ENCODE peak calls at places on chromosomes 2 and 18, in nine cellular contexts. One of them, this sample, is unnamed.

GRCh38 chr2:20796374-20796791 is 26.5 kb downstream of the LDAH start:
- DNase-seq in adipocyte: peak
- DNase-seq in mucosa of gallbladder: no peak
- DNase-seq in stimulated activated CD8-positive, alpha-beta memory T cell treated with anti-CD3 and anti-CD28 coated beads, Interleukin-15, amount 100 ng/mL, for 24 hours: no peak
- DNase-seq in IMR-90: peak
- DNase-seq in activated naive CD8-positive, alpha-beta T cell treated with anti-CD3 and anti-CD28 coated beads, Interleukin-2, amount 10 ng/mL, durations not matched to agents 7 days and 5 days: no peak
- DNase-seq in NCI-H774: no peak
- DNase-seq in activated effector memory CD4-positive, alpha-beta T cell treated with Interleukin-2 at 50 U/mL for 16 hours: no peak
- DNase-seq in hypothalamus: no peak
- DNase-seq in this sample: no peak

GRCh38 chr18:7512326-7512725 is 54.8 kb upstream of the PTPRM start:
- DNase-seq in NCI-H774: no peak
- DNase-seq in activated effector memory CD4-positive, alpha-beta T cell treated with Interleukin-2 at 50 U/mL for 16 hours: no peak
- DNase-seq in mucosa of gallbladder: peak
- DNase-seq in IMR-90: no peak
- DNase-seq in hypothalamus: no peak
- DNase-seq in stimulated activated CD8-positive, alpha-beta memory T cell treated with anti-CD3 and anti-CD28 coated beads, Interleukin-15, amount 100 ng/mL, for 24 hours: no peak
- DNase-seq in adipocyte: peak
- DNase-seq in activated naive CD8-positive, alpha-beta T cell treated with anti-CD3 and anti-CD28 coated beads, Interleukin-2, amount 10 ng/mL, durations not matched to agents 7 days and 5 days: no peak
- DNase-seq in this sample: no peak

GRCh38 chr2:27914046-27914792 is 23.7 kb downstream of the BABAM2 start:
- DNase-seq in adipocyte: peak
- DNase-seq in hypothalamus: no peak
- DNase-seq in NCI-H774: no peak
- DNase-seq in IMR-90: peak
- DNase-seq in mucosa of gallbladder: no peak
- DNase-seq in stimulated activated CD8-positive, alpha-beta memory T cell treated with anti-CD3 and anti-CD28 coated beads, Interleukin-15, amount 100 ng/mL, for 24 hours: no peak
- DNase-seq in activated naive CD8-positive, alpha-beta T cell treated with anti-CD3 and anti-CD28 coated beads, Interleukin-2, amount 10 ng/mL, durations not matched to agents 7 days and 5 days: no peak
- DNase-seq in activated effector memory CD4-positive, alpha-beta T cell treated with Interleukin-2 at 50 U/mL for 16 hours: no peak
- DNase-seq in this sample: no peak

GRCh38 chr2:120538691-120539420 is 192.9 kb downstream of the INHBB start:
- DNase-seq in mucosa of gallbladder: no peak
- DNase-seq in activated effector memory CD4-positive, alpha-beta T cell treated with Interleukin-2 at 50 U/mL for 16 hours: no peak
- DNase-seq in IMR-90: no peak
- DNase-seq in stimulated activated CD8-positive, alpha-beta memory T cell treated with anti-CD3 and anti-CD28 coated beads, Interleukin-15, amount 100 ng/mL, for 24 hours: no peak
- DNase-seq in adipocyte: no peak
- DNase-seq in NCI-H774: no peak
- DNase-seq in hypothalamus: no peak
- DNase-seq in activated naive CD8-positive, alpha-beta T cell treated with anti-CD3 and anti-CD28 coated beads, Interleukin-2, amount 10 ng/mL, durations not matched to agents 7 days and 5 days: no peak
- DNase-seq in this sample: peak

GRCh38 chr18:26227051-26227672 is 917 bp downstream of the TAF4B start:
- DNase-seq in NCI-H774: no peak
- DNase-seq in activated effector memory CD4-positive, alpha-beta T cell treated with Interleukin-2 at 50 U/mL for 16 hours: no peak
- DNase-seq in mucosa of gallbladder: no peak
- DNase-seq in IMR-90: no peak
- DNase-seq in stimulated activated CD8-positive, alpha-beta memory T cell treated with anti-CD3 and anti-CD28 coated beads, Interleukin-15, amount 100 ng/mL, for 24 hours: no peak
- DNase-seq in adipocyte: peak
- DNase-seq in activated naive CD8-positive, alpha-beta T cell treated with anti-CD3 and anti-CD28 coated beads, Interleukin-2, amount 10 ng/mL, durations not matched to agents 7 days and 5 days: no peak
- DNase-seq in hypothalamus: no peak
- DNase-seq in this sample: no peak

GRCh38 chr2:24084386-24085375 is at the start of gene TP53I3:
- DNase-seq in IMR-90: peak
- DNase-seq in hypothalamus: peak
- DNase-seq in adipocyte: peak
- DNase-seq in activated naive CD8-positive, alpha-beta T cell treated with anti-CD3 and anti-CD28 coated beads, Interleukin-2, amount 10 ng/mL, durations not matched to agents 7 days and 5 days: peak
- DNase-seq in stimulated activated CD8-positive, alpha-beta memory T cell treated with anti-CD3 and anti-CD28 coated beads, Interleukin-15, amount 100 ng/mL, for 24 hours: peak
- DNase-seq in activated effector memory CD4-positive, alpha-beta T cell treated with Interleukin-2 at 50 U/mL for 16 hours: peak
- DNase-seq in mucosa of gallbladder: peak
- DNase-seq in NCI-H774: peak
- DNase-seq in this sample: no peak

GRCh38 chr18:22674300-22674699 is 256.6 kb upstream of the CTAGE1 start:
- DNase-seq in mucosa of gallbladder: no peak
- DNase-seq in NCI-H774: no peak
- DNase-seq in stimulated activated CD8-positive, alpha-beta memory T cell treated with anti-CD3 and anti-CD28 coated beads, Interleukin-15, amount 100 ng/mL, for 24 hours: no peak
- DNase-seq in hypothalamus: no peak
- DNase-seq in activated effector memory CD4-positive, alpha-beta T cell treated with Interleukin-2 at 50 U/mL for 16 hours: no peak
- DNase-seq in IMR-90: peak
- DNase-seq in activated naive CD8-positive, alpha-beta T cell treated with anti-CD3 and anti-CD28 coated beads, Interleukin-2, amount 10 ng/mL, durations not matched to agents 7 days and 5 days: no peak
- DNase-seq in adipocyte: peak
- DNase-seq in this sample: no peak

GRCh38 chr2:62443886-62444285 is 62.1 kb downstream of the TMEM17 start:
- DNase-seq in activated naive CD8-positive, alpha-beta T cell treated with anti-CD3 and anti-CD28 coated beads, Interleukin-2, amount 10 ng/mL, durations not matched to agents 7 days and 5 days: no peak
- DNase-seq in NCI-H774: no peak
- DNase-seq in hypothalamus: no peak
- DNase-seq in activated effector memory CD4-positive, alpha-beta T cell treated with Interleukin-2 at 50 U/mL for 16 hours: no peak
- DNase-seq in stimulated activated CD8-positive, alpha-beta memory T cell treated with anti-CD3 and anti-CD28 coated beads, Interleukin-15, amount 100 ng/mL, for 24 hours: no peak
- DNase-seq in adipocyte: no peak
- DNase-seq in mucosa of gallbladder: no peak
- DNase-seq in IMR-90: no peak
- DNase-seq in this sample: no peak

GRCh38 chr2:62147610-62148301 is 48.2 kb upstream of the B3GNT2 start:
- DNase-seq in NCI-H774: no peak
- DNase-seq in IMR-90: peak
- DNase-seq in activated naive CD8-positive, alpha-beta T cell treated with anti-CD3 and anti-CD28 coated beads, Interleukin-2, amount 10 ng/mL, durations not matched to agents 7 days and 5 days: no peak
- DNase-seq in mucosa of gallbladder: no peak
- DNase-seq in activated effector memory CD4-positive, alpha-beta T cell treated with Interleukin-2 at 50 U/mL for 16 hours: no peak
- DNase-seq in stimulated activated CD8-positive, alpha-beta memory T cell treated with anti-CD3 and anti-CD28 coated beads, Interleukin-15, amount 100 ng/mL, for 24 hours: no peak
- DNase-seq in hypothalamus: no peak
- DNase-seq in adipocyte: no peak
- DNase-seq in this sample: no peak

GRCh38 chr18:23302514-23302851 is 150.6 kb upstream of the RIOK3 start:
- DNase-seq in hypothalamus: no peak
- DNase-seq in NCI-H774: no peak
- DNase-seq in mucosa of gallbladder: no peak
- DNase-seq in IMR-90: no peak
- DNase-seq in adipocyte: no peak
- DNase-seq in stimulated activated CD8-positive, alpha-beta memory T cell treated with anti-CD3 and anti-CD28 coated beads, Interleukin-15, amount 100 ng/mL, for 24 hours: no peak
- DNase-seq in activated naive CD8-positive, alpha-beta T cell treated with anti-CD3 and anti-CD28 coated beads, Interleukin-2, amount 10 ng/mL, durations not matched to agents 7 days and 5 days: no peak
- DNase-seq in activated effector memory CD4-positive, alpha-beta T cell treated with Interleukin-2 at 50 U/mL for 16 hours: no peak
- DNase-seq in this sample: no peak

GRCh38 chr2:191622374-191623320 is 55.3 kb upstream of the NABP1 start:
- DNase-seq in activated effector memory CD4-positive, alpha-beta T cell treated with Interleukin-2 at 50 U/mL for 16 hours: no peak
- DNase-seq in stimulated activated CD8-positive, alpha-beta memory T cell treated with anti-CD3 and anti-CD28 coated beads, Interleukin-15, amount 100 ng/mL, for 24 hours: no peak
- DNase-seq in activated naive CD8-positive, alpha-beta T cell treated with anti-CD3 and anti-CD28 coated beads, Interleukin-2, amount 10 ng/mL, durations not matched to agents 7 days and 5 days: no peak
- DNase-seq in IMR-90: no peak
- DNase-seq in hypothalamus: no peak
- DNase-seq in NCI-H774: no peak
- DNase-seq in mucosa of gallbladder: no peak
- DNase-seq in adipocyte: no peak
- DNase-seq in this sample: peak

GRCh38 chr2:116510117-116510671 is 1304.3 kb upstream of the DDX18 start:
- DNase-seq in activated naive CD8-positive, alpha-beta T cell treated with anti-CD3 and anti-CD28 coated beads, Interleukin-2, amount 10 ng/mL, durations not matched to agents 7 days and 5 days: no peak
- DNase-seq in NCI-H774: peak
- DNase-seq in hypothalamus: no peak
- DNase-seq in stimulated activated CD8-positive, alpha-beta memory T cell treated with anti-CD3 and anti-CD28 coated beads, Interleukin-15, amount 100 ng/mL, for 24 hours: no peak
- DNase-seq in activated effector memory CD4-positive, alpha-beta T cell treated with Interleukin-2 at 50 U/mL for 16 hours: no peak
- DNase-seq in adipocyte: no peak
- DNase-seq in IMR-90: no peak
- DNase-seq in mucosa of gallbladder: no peak
- DNase-seq in this sample: peak

GRCh38 chr2:61885896-61886603 is 2.4 kb downstream of the CCT4 start:
- DNase-seq in adipocyte: no peak
- DNase-seq in NCI-H774: no peak
- DNase-seq in stimulated activated CD8-positive, alpha-beta memory T cell treated with anti-CD3 and anti-CD28 coated beads, Interleukin-15, amount 100 ng/mL, for 24 hours: no peak
- DNase-seq in IMR-90: no peak
- DNase-seq in hypothalamus: no peak
- DNase-seq in activated effector memory CD4-positive, alpha-beta T cell treated with Interleukin-2 at 50 U/mL for 16 hours: no peak
- DNase-seq in mucosa of gallbladder: no peak
- DNase-seq in activated naive CD8-positive, alpha-beta T cell treated with anti-CD3 and anti-CD28 coated beads, Interleukin-2, amount 10 ng/mL, durations not matched to agents 7 days and 5 days: no peak
- DNase-seq in this sample: no peak

GRCh38 chr2:176491172-176491904 is 222.1 kb downstream of the MTX2 start:
- DNase-seq in activated effector memory CD4-positive, alpha-beta T cell treated with Interleukin-2 at 50 U/mL for 16 hours: no peak
- DNase-seq in IMR-90: peak
- DNase-seq in adipocyte: peak
- DNase-seq in activated naive CD8-positive, alpha-beta T cell treated with anti-CD3 and anti-CD28 coated beads, Interleukin-2, amount 10 ng/mL, durations not matched to agents 7 days and 5 days: peak
- DNase-seq in hypothalamus: no peak
- DNase-seq in stimulated activated CD8-positive, alpha-beta memory T cell treated with anti-CD3 and anti-CD28 coated beads, Interleukin-15, amount 100 ng/mL, for 24 hours: no peak
- DNase-seq in NCI-H774: no peak
- DNase-seq in mucosa of gallbladder: no peak
- DNase-seq in this sample: no peak

GRCh38 chr2:94759211-94759610 is 112.0 kb upstream of the TEKT4 start:
- DNase-seq in adipocyte: peak
- DNase-seq in activated effector memory CD4-positive, alpha-beta T cell treated with Interleukin-2 at 50 U/mL for 16 hours: no peak
- DNase-seq in hypothalamus: no peak
- DNase-seq in mucosa of gallbladder: no peak
- DNase-seq in activated naive CD8-positive, alpha-beta T cell treated with anti-CD3 and anti-CD28 coated beads, Interleukin-2, amount 10 ng/mL, durations not matched to agents 7 days and 5 days: peak
- DNase-seq in stimulated activated CD8-positive, alpha-beta memory T cell treated with anti-CD3 and anti-CD28 coated beads, Interleukin-15, amount 100 ng/mL, for 24 hours: no peak
- DNase-seq in NCI-H774: no peak
- DNase-seq in IMR-90: no peak
- DNase-seq in this sample: peak

GRCh38 chr2:229980440-229981184 is 58.3 kb downstream of the FBXO36 start:
- DNase-seq in NCI-H774: no peak
- DNase-seq in adipocyte: peak
- DNase-seq in hypothalamus: peak
- DNase-seq in activated effector memory CD4-positive, alpha-beta T cell treated with Interleukin-2 at 50 U/mL for 16 hours: no peak
- DNase-seq in mucosa of gallbladder: peak
- DNase-seq in stimulated activated CD8-positive, alpha-beta memory T cell treated with anti-CD3 and anti-CD28 coated beads, Interleukin-15, amount 100 ng/mL, for 24 hours: no peak
- DNase-seq in IMR-90: peak
- DNase-seq in activated naive CD8-positive, alpha-beta T cell treated with anti-CD3 and anti-CD28 coated beads, Interleukin-2, amount 10 ng/mL, durations not matched to agents 7 days and 5 days: no peak
- DNase-seq in this sample: peak

GRCh38 chr2:15177103-15177502 is 384.0 kb downstream of the NBAS start:
- DNase-seq in mucosa of gallbladder: no peak
- DNase-seq in NCI-H774: no peak
- DNase-seq in stimulated activated CD8-positive, alpha-beta memory T cell treated with anti-CD3 and anti-CD28 coated beads, Interleukin-15, amount 100 ng/mL, for 24 hours: no peak
- DNase-seq in adipocyte: peak
- DNase-seq in hypothalamus: no peak
- DNase-seq in activated naive CD8-positive, alpha-beta T cell treated with anti-CD3 and anti-CD28 coated beads, Interleukin-2, amount 10 ng/mL, durations not matched to agents 7 days and 5 days: no peak
- DNase-seq in activated effector memory CD4-positive, alpha-beta T cell treated with Interleukin-2 at 50 U/mL for 16 hours: peak
- DNase-seq in IMR-90: peak
- DNase-seq in this sample: no peak

GRCh38 chr2:224871813-224872212 is 155.6 kb upstream of the CCDC195 start:
- DNase-seq in IMR-90: no peak
- DNase-seq in stimulated activated CD8-positive, alpha-beta memory T cell treated with anti-CD3 and anti-CD28 coated beads, Interleukin-15, amount 100 ng/mL, for 24 hours: no peak
- DNase-seq in adipocyte: no peak
- DNase-seq in activated effector memory CD4-positive, alpha-beta T cell treated with Interleukin-2 at 50 U/mL for 16 hours: no peak
- DNase-seq in hypothalamus: no peak
- DNase-seq in mucosa of gallbladder: no peak
- DNase-seq in NCI-H774: no peak
- DNase-seq in activated naive CD8-positive, alpha-beta T cell treated with anti-CD3 and anti-CD28 coated beads, Interleukin-2, amount 10 ng/mL, durations not matched to agents 7 days and 5 days: no peak
- DNase-seq in this sample: no peak

GRCh38 chr2:97769308-97769707 is 55.9 kb downstream of the ZAP70 start:
- DNase-seq in mucosa of gallbladder: no peak
- DNase-seq in adipocyte: no peak
- DNase-seq in hypothalamus: no peak
- DNase-seq in IMR-90: no peak
- DNase-seq in NCI-H774: no peak
- DNase-seq in activated effector memory CD4-positive, alpha-beta T cell treated with Interleukin-2 at 50 U/mL for 16 hours: no peak
- DNase-seq in stimulated activated CD8-positive, alpha-beta memory T cell treated with anti-CD3 and anti-CD28 coated beads, Interleukin-15, amount 100 ng/mL, for 24 hours: no peak
- DNase-seq in activated naive CD8-positive, alpha-beta T cell treated with anti-CD3 and anti-CD28 coated beads, Interleukin-2, amount 10 ng/mL, durations not matched to agents 7 days and 5 days: no peak
- DNase-seq in this sample: no peak

GRCh38 chr2:96103906-96104861 is 12.2 kb downstream of the ADRA2B start:
- DNase-seq in IMR-90: no peak
- DNase-seq in stimulated activated CD8-positive, alpha-beta memory T cell treated with anti-CD3 and anti-CD28 coated beads, Interleukin-15, amount 100 ng/mL, for 24 hours: no peak
- DNase-seq in activated effector memory CD4-positive, alpha-beta T cell treated with Interleukin-2 at 50 U/mL for 16 hours: no peak
- DNase-seq in activated naive CD8-positive, alpha-beta T cell treated with anti-CD3 and anti-CD28 coated beads, Interleukin-2, amount 10 ng/mL, durations not matched to agents 7 days and 5 days: peak
- DNase-seq in NCI-H774: no peak
- DNase-seq in mucosa of gallbladder: no peak
- DNase-seq in hypothalamus: no peak
- DNase-seq in adipocyte: no peak
- DNase-seq in this sample: no peak

GRCh38 chr2:101188683-101189405 is 37.7 kb upstream of the TBC1D8 start:
- DNase-seq in activated naive CD8-positive, alpha-beta T cell treated with anti-CD3 and anti-CD28 coated beads, Interleukin-2, amount 10 ng/mL, durations not matched to agents 7 days and 5 days: no peak
- DNase-seq in mucosa of gallbladder: no peak
- DNase-seq in hypothalamus: no peak
- DNase-seq in adipocyte: peak
- DNase-seq in stimulated activated CD8-positive, alpha-beta memory T cell treated with anti-CD3 and anti-CD28 coated beads, Interleukin-15, amount 100 ng/mL, for 24 hours: no peak
- DNase-seq in IMR-90: peak
- DNase-seq in activated effector memory CD4-positive, alpha-beta T cell treated with Interleukin-2 at 50 U/mL for 16 hours: no peak
- DNase-seq in NCI-H774: no peak
- DNase-seq in this sample: no peak

GRCh38 chr2:20989404-20989803 is 54.5 kb downstream of the APOB start:
- DNase-seq in hypothalamus: no peak
- DNase-seq in adipocyte: no peak
- DNase-seq in mucosa of gallbladder: no peak
- DNase-seq in NCI-H774: no peak
- DNase-seq in activated naive CD8-positive, alpha-beta T cell treated with anti-CD3 and anti-CD28 coated beads, Interleukin-2, amount 10 ng/mL, durations not matched to agents 7 days and 5 days: no peak
- DNase-seq in activated effector memory CD4-positive, alpha-beta T cell treated with Interleukin-2 at 50 U/mL for 16 hours: no peak
- DNase-seq in IMR-90: no peak
- DNase-seq in stimulated activated CD8-positive, alpha-beta memory T cell treated with anti-CD3 and anti-CD28 coated beads, Interleukin-15, amount 100 ng/mL, for 24 hours: no peak
- DNase-seq in this sample: no peak

GRCh38 chr18:35500113-35500512 is 2.4 kb upstream of the INO80C start:
- DNase-seq in mucosa of gallbladder: no peak
- DNase-seq in NCI-H774: no peak
- DNase-seq in adipocyte: no peak
- DNase-seq in activated naive CD8-positive, alpha-beta T cell treated with anti-CD3 and anti-CD28 coated beads, Interleukin-2, amount 10 ng/mL, durations not matched to agents 7 days and 5 days: no peak
- DNase-seq in stimulated activated CD8-positive, alpha-beta memory T cell treated with anti-CD3 and anti-CD28 coated beads, Interleukin-15, amount 100 ng/mL, for 24 hours: no peak
- DNase-seq in hypothalamus: no peak
- DNase-seq in IMR-90: no peak
- DNase-seq in activated effector memory CD4-positive, alpha-beta T cell treated with Interleukin-2 at 50 U/mL for 16 hours: no peak
- DNase-seq in this sample: no peak

GRCh38 chr2:33033524-33034150 is 86.9 kb downstream of the LTBP1 start:
- DNase-seq in IMR-90: peak
- DNase-seq in stimulated activated CD8-positive, alpha-beta memory T cell treated with anti-CD3 and anti-CD28 coated beads, Interleukin-15, amount 100 ng/mL, for 24 hours: no peak
- DNase-seq in mucosa of gallbladder: no peak
- DNase-seq in NCI-H774: peak
- DNase-seq in activated effector memory CD4-positive, alpha-beta T cell treated with Interleukin-2 at 50 U/mL for 16 hours: no peak
- DNase-seq in adipocyte: peak
- DNase-seq in activated naive CD8-positive, alpha-beta T cell treated with anti-CD3 and anti-CD28 coated beads, Interleukin-2, amount 10 ng/mL, durations not matched to agents 7 days and 5 days: no peak
- DNase-seq in hypothalamus: no peak
- DNase-seq in this sample: no peak

GRCh38 chr18:79883461-79884295 is 67.8 kb downstream of the SLC66A2 start:
- DNase-seq in IMR-90: no peak
- DNase-seq in activated effector memory CD4-positive, alpha-beta T cell treated with Interleukin-2 at 50 U/mL for 16 hours: no peak
- DNase-seq in activated naive CD8-positive, alpha-beta T cell treated with anti-CD3 and anti-CD28 coated beads, Interleukin-2, amount 10 ng/mL, durations not matched to agents 7 days and 5 days: peak
- DNase-seq in NCI-H774: no peak
- DNase-seq in adipocyte: no peak
- DNase-seq in hypothalamus: no peak
- DNase-seq in mucosa of gallbladder: no peak
- DNase-seq in stimulated activated CD8-positive, alpha-beta memory T cell treated with anti-CD3 and anti-CD28 coated beads, Interleukin-15, amount 100 ng/mL, for 24 hours: no peak
- DNase-seq in this sample: no peak

GRCh38 chr2:145652992-145653545 is 1133.2 kb upstream of the ZEB2 start:
- DNase-seq in activated naive CD8-positive, alpha-beta T cell treated with anti-CD3 and anti-CD28 coated beads, Interleukin-2, amount 10 ng/mL, durations not matched to agents 7 days and 5 days: no peak
- DNase-seq in stimulated activated CD8-positive, alpha-beta memory T cell treated with anti-CD3 and anti-CD28 coated beads, Interleukin-15, amount 100 ng/mL, for 24 hours: no peak
- DNase-seq in hypothalamus: no peak
- DNase-seq in NCI-H774: no peak
- DNase-seq in mucosa of gallbladder: no peak
- DNase-seq in adipocyte: peak
- DNase-seq in activated effector memory CD4-positive, alpha-beta T cell treated with Interleukin-2 at 50 U/mL for 16 hours: no peak
- DNase-seq in IMR-90: peak
- DNase-seq in this sample: no peak

GRCh38 chr2:25367296-25367695 is 25.6 kb upstream of the DNMT3A start:
- DNase-seq in stimulated activated CD8-positive, alpha-beta memory T cell treated with anti-CD3 and anti-CD28 coated beads, Interleukin-15, amount 100 ng/mL, for 24 hours: no peak
- DNase-seq in mucosa of gallbladder: no peak
- DNase-seq in adipocyte: no peak
- DNase-seq in hypothalamus: no peak
- DNase-seq in activated effector memory CD4-positive, alpha-beta T cell treated with Interleukin-2 at 50 U/mL for 16 hours: no peak
- DNase-seq in activated naive CD8-positive, alpha-beta T cell treated with anti-CD3 and anti-CD28 coated beads, Interleukin-2, amount 10 ng/mL, durations not matched to agents 7 days and 5 days: no peak
- DNase-seq in NCI-H774: no peak
- DNase-seq in IMR-90: no peak
- DNase-seq in this sample: no peak

GRCh38 chr2:219079417-219079816 is 18.7 kb upstream of the IHH start:
- DNase-seq in adipocyte: no peak
- DNase-seq in IMR-90: peak
- DNase-seq in activated naive CD8-positive, alpha-beta T cell treated with anti-CD3 and anti-CD28 coated beads, Interleukin-2, amount 10 ng/mL, durations not matched to agents 7 days and 5 days: no peak
- DNase-seq in mucosa of gallbladder: no peak
- DNase-seq in NCI-H774: no peak
- DNase-seq in stimulated activated CD8-positive, alpha-beta memory T cell treated with anti-CD3 and anti-CD28 coated beads, Interleukin-15, amount 100 ng/mL, for 24 hours: no peak
- DNase-seq in hypothalamus: no peak
- DNase-seq in activated effector memory CD4-positive, alpha-beta T cell treated with Interleukin-2 at 50 U/mL for 16 hours: no peak
- DNase-seq in this sample: no peak

GRCh38 chr2:37223131-37223530 is 8.3 kb downstream of the CEBPZ start:
- DNase-seq in activated effector memory CD4-positive, alpha-beta T cell treated with Interleukin-2 at 50 U/mL for 16 hours: no peak
- DNase-seq in hypothalamus: no peak
- DNase-seq in mucosa of gallbladder: no peak
- DNase-seq in stimulated activated CD8-positive, alpha-beta memory T cell treated with anti-CD3 and anti-CD28 coated beads, Interleukin-15, amount 100 ng/mL, for 24 hours: no peak
- DNase-seq in NCI-H774: no peak
- DNase-seq in activated naive CD8-positive, alpha-beta T cell treated with anti-CD3 and anti-CD28 coated beads, Interleukin-2, amount 10 ng/mL, durations not matched to agents 7 days and 5 days: no peak
- DNase-seq in adipocyte: no peak
- DNase-seq in IMR-90: no peak
- DNase-seq in this sample: no peak

GRCh38 chr2:7724336-7724735 is 807.1 kb downstream of the RNF144A start:
- DNase-seq in IMR-90: no peak
- DNase-seq in activated effector memory CD4-positive, alpha-beta T cell treated with Interleukin-2 at 50 U/mL for 16 hours: no peak
- DNase-seq in activated naive CD8-positive, alpha-beta T cell treated with anti-CD3 and anti-CD28 coated beads, Interleukin-2, amount 10 ng/mL, durations not matched to agents 7 days and 5 days: no peak
- DNase-seq in stimulated activated CD8-positive, alpha-beta memory T cell treated with anti-CD3 and anti-CD28 coated beads, Interleukin-15, amount 100 ng/mL, for 24 hours: no peak
- DNase-seq in hypothalamus: no peak
- DNase-seq in mucosa of gallbladder: no peak
- DNase-seq in adipocyte: no peak
- DNase-seq in NCI-H774: no peak
- DNase-seq in this sample: no peak